ENCODE peak calls at places on chromosome 21, in nine cellular contexts. M is HTR-8/SVneo, A is NCI-H774, B is AG04450, H is NCI-H345, X is NCI-H1417, P is HS-27A, G is heart left ventricle, Q is kidney. D is an unnamed sample.

GRCh38 chr21:34205811-34206635 is 132.6 kb downstream of the MRPS6 start:
- DNase-seq in M (no peak), A (peak; percentile 9), B (no peak), H (peak; percentile 11), X (peak; percentile 8), P (no peak), G (no peak), Q (no peak), D (no peak)

GRCh38 chr21:39923441-39923840 is 56.2 kb downstream of the PCP4 start:
- DNase-seq in M (no peak), A (no peak), B (no peak), H (no peak), X (no peak), P (no peak), G (no peak), Q (no peak), D (no peak)

GRCh38 chr21:42781981-42782722 is 97.2 kb downstream of the WDR4 start:
- DNase-seq in M (no peak), A (no peak), B (no peak), H (no peak), X (no peak), P (no peak), G (no peak), Q (peak; percentile 47), D (no peak)

GRCh38 chr21:44983421-44984206 is 43.8 kb downstream of the SLX9 start:
- DNase-seq in M (no peak), A (no peak), B (no peak), H (no peak), X (no peak), P (no peak), G (peak; percentile 28), Q (peak; percentile 70), D (no peak)

GRCh38 chr21:42653492-42654061 is at the start of gene PDE9A:
- DNase-seq in M (peak; percentile 41), A (no peak), B (no peak), H (no peak), X (no peak), P (no peak), G (no peak), Q (peak; percentile 85), D (peak; percentile 25)

GRCh38 chr21:36784942-36785341 is 86.0 kb downstream of the SIM2 start:
- DNase-seq in M (no peak), A (no peak), B (no peak), H (no peak), X (no peak), P (no peak), G (peak; percentile 84), Q (no peak), D (no peak)

GRCh38 chr21:43703068-43703880 is 15.7 kb upstream of the PDXK start:
- DNase-seq in M (no peak), A (no peak), B (no peak), H (no peak), X (peak; percentile 27), P (no peak), G (peak; percentile 72), Q (peak; percentile 80), D (no peak)

GRCh38 chr21:14116080-14116481 is 94.7 kb downstream of the LIPI start:
- DNase-seq in M (no peak), A (no peak), B (no peak), H (no peak), X (no peak), P (no peak), G (no peak), Q (no peak), D (no peak)

GRCh38 chr21:42481169-42481568 is 14.9 kb downstream of the RSPH1 start:
- DNase-seq in M (no peak), A (no peak), B (no peak), H (no peak), X (no peak), P (no peak), G (no peak), Q (no peak), D (no peak)

GRCh38 chr21:44984428-44984791 is 44.6 kb downstream of the SLX9 start:
- DNase-seq in M (no peak), A (no peak), B (no peak), H (no peak), X (no peak), P (no peak), G (peak; percentile 20), Q (peak; percentile 88), D (no peak)

GRCh38 chr21:35164380-35164779 is 115.3 kb upstream of the RUNX1 start:
- DNase-seq in M (no peak), A (no peak), B (no peak), H (no peak), X (no peak), P (no peak), G (no peak), Q (no peak), D (no peak)

GRCh38 chr21:41615613-41616012 is 107.7 kb upstream of the TMPRSS2 start:
- DNase-seq in M (no peak), A (no peak), B (peak; percentile 94), H (no peak), X (no peak), P (no peak), G (no peak), Q (no peak), D (no peak)

GRCh38 chr21:15667010-15667409 is 62.8 kb upstream of the USP25 start:
- DNase-seq in M (peak; percentile 33), A (no peak), B (no peak), H (no peak), X (no peak), P (no peak), G (no peak), Q (no peak), D (no peak)

GRCh38 chr21:15809818-15810217 is 80.0 kb downstream of the USP25 start:
- DNase-seq in M (no peak), A (no peak), B (peak; percentile 32), H (no peak), X (peak; percentile 21), P (no peak), G (no peak), Q (no peak), D (no peak)

GRCh38 chr21:39000496-39000895 is 182.8 kb downstream of the PSMG1 start:
- DNase-seq in M (no peak), A (no peak), B (no peak), H (no peak), X (no peak), P (no peak), G (peak; percentile 81), Q (peak; percentile 77), D (peak; percentile 89)

GRCh38 chr21:20040768-20041167 is 957.4 kb upstream of the NCAM2 start:
- DNase-seq in M (no peak), A (no peak), B (no peak), H (no peak), X (no peak), P (no peak), G (no peak), Q (no peak), D (no peak)

GRCh38 chr21:37436180-37436579 is 69.6 kb downstream of the DYRK1A start:
- DNase-seq in M (no peak), A (no peak), B (no peak), H (no peak), X (no peak), P (no peak), G (peak; percentile 42), Q (no peak), D (no peak)

GRCh38 chr21:41712201-41712600 is 54.7 kb downstream of the RIPK4 start:
- DNase-seq in M (no peak), A (no peak), B (no peak), H (no peak), X (no peak), P (no peak), G (no peak), Q (peak; percentile 63), D (no peak)

GRCh38 chr21:15383588-15383987 is 318.8 kb upstream of the NRIP1 start:
- DNase-seq in M (no peak), A (no peak), B (no peak), H (no peak), X (no peak), P (no peak), G (no peak), Q (no peak), D (no peak)

GRCh38 chr21:21664871-21665270 is 666.7 kb downstream of the NCAM2 start:
- DNase-seq in M (no peak), A (no peak), B (no peak), H (no peak), X (no peak), P (no peak), G (no peak), Q (no peak), D (no peak)

GRCh38 chr21:14945176-14945575 is 119.6 kb downstream of the NRIP1 start:
- DNase-seq in M (no peak), A (no peak), B (no peak), H (no peak), X (no peak), P (no peak), G (no peak), Q (no peak), D (no peak)

GRCh38 chr21:41321908-41322495 is 5.4 kb downstream of the FAM3B start:
- DNase-seq in M (no peak), A (no peak), B (no peak), H (no peak), X (no peak), P (no peak), G (no peak), Q (no peak), D (no peak)

GRCh38 chr21:40699366-40699765 is 147.6 kb downstream of the DSCAM start:
- DNase-seq in M (no peak), A (no peak), B (no peak), H (no peak), X (no peak), P (no peak), G (no peak), Q (no peak), D (no peak)

GRCh38 chr21:38804030-38804616 is 1.6 kb upstream of the ETS2 start:
- DNase-seq in M (no peak), A (no peak), B (no peak), H (no peak), X (no peak), P (no peak), G (no peak), Q (peak; percentile 51), D (no peak)

GRCh38 chr21:33721081-33721480 is 78.8 kb downstream of the ITSN1 start:
- DNase-seq in M (no peak), A (no peak), B (no peak), H (no peak), X (no peak), P (no peak), G (no peak), Q (no peak), D (no peak)

GRCh38 chr21:43361493-43362296 is 65.2 kb downstream of the SIK1 start:
- DNase-seq in M (no peak), A (no peak), B (peak; percentile 26), H (no peak), X (no peak), P (no peak), G (peak; percentile 84), Q (peak; percentile 90), D (peak; percentile 35)

GRCh38 chr21:42414928-42415769 is 11.4 kb downstream of the UBASH3A start:
- DNase-seq in M (peak; percentile 84), A (no peak), B (no peak), H (no peak), X (no peak), P (peak; percentile 1), G (no peak), Q (peak; percentile 83), D (peak; percentile 37)

GRCh38 chr21:45539046-45539795 is 3.0 kb downstream of the SLC19A1 start:
- DNase-seq in M (no peak), A (no peak), B (no peak), H (no peak), X (no peak), P (no peak), G (no peak), Q (peak; percentile 71), D (no peak)

GRCh38 chr21:29725025-29725736 is 214.6 kb downstream of the GRIK1 start:
- DNase-seq in M (no peak), A (peak; percentile 24), B (no peak), H (no peak), X (no peak), P (no peak), G (no peak), Q (no peak), D (no peak)